ENCODE peak calls at places on chromosomes 1 and 21, in seven cellular contexts. W is endothelial cell of umbilical vein, B is brain microvascular endothelial cell, L is T-helper 2 cell, H is Right ventricle myocardium superior, C is fibroblast of mammary gland, R is lower lobe of right lung. T is an unnamed sample.

GRCh38 chr1:48688102-48688760 is 88.5 kb downstream of the BEND5 start:
- DNase-seq in W (no peak), B (no peak), L (no peak), H (no peak), C (peak; percentile 14), R (no peak), T (no peak)

GRCh38 chr1:22110016-22110415 is 32.9 kb downstream of the WNT4 start:
- DNase-seq in W (no peak), B (no peak), L (no peak), H (no peak), C (no peak), R (no peak), T (no peak)

GRCh38 chr1:116767782-116768382 is 13.7 kb downstream of the CD2 start:
- DNase-seq in W (no peak), B (no peak), L (no peak), H (no peak), C (peak; percentile 66), R (no peak), T (no peak)

GRCh38 chr1:162422662-162423375 is 10.9 kb upstream of the SH2D1B start:
- DNase-seq in W (no peak), B (no peak), L (no peak), H (no peak), C (no peak), R (no peak), T (no peak)

GRCh38 chr21:18499761-18500376 is 96.3 kb upstream of the TMPRSS15 start:
- DNase-seq in W (peak; percentile 35), B (peak; percentile 44), L (no peak), H (no peak), C (peak; percentile 48), R (no peak), T (no peak)

GRCh38 chr1:31745071-31745897 is 18.9 kb downstream of the ADGRB2 start:
- DNase-seq in W (peak; percentile 55), B (peak; percentile 63), L (no peak), H (peak; percentile 74), C (peak; percentile 54), R (no peak), T (peak; percentile 73)

GRCh38 chr1:25472494-25472893 is 41.8 kb downstream of the MACO1 start:
- DNase-seq in W (no peak), B (no peak), L (no peak), H (no peak), C (no peak), R (no peak), T (no peak)

GRCh38 chr1:150484431-150484830 is 2.8 kb upstream of the TARS2 start:
- DNase-seq in W (no peak), B (no peak), L (no peak), H (no peak), C (peak; percentile 63), R (no peak), T (no peak)

GRCh38 chr1:47388548-47389238 is 27.4 kb upstream of the FOXE3 start:
- DNase-seq in W (peak; percentile 68), B (peak; percentile 73), L (no peak), H (peak; percentile 58), C (peak; percentile 66), R (no peak), T (peak; percentile 45)

GRCh38 chr1:44293761-44294315 is 61.2 kb downstream of the ERI3 start:
- DNase-seq in W (no peak), B (no peak), L (no peak), H (peak; percentile 83), C (no peak), R (no peak), T (peak; percentile 89)

GRCh38 chr1:234538930-234539649 is 60.1 kb upstream of the TARBP1 start:
- DNase-seq in W (no peak), B (no peak), L (no peak), H (peak; percentile 75), C (no peak), R (no peak), T (peak; percentile 76)

GRCh38 chr21:29888437-29888836 is 51.4 kb downstream of the GRIK1 start:
- DNase-seq in W (no peak), B (no peak), L (no peak), H (no peak), C (peak; percentile 60), R (no peak), T (no peak)

GRCh38 chr1:41493117-41493536 is 8.6 kb upstream of the EDN2 start:
- DNase-seq in W (peak; percentile 25), B (peak; percentile 91), L (no peak), H (peak; percentile 38), C (peak; percentile 96), R (no peak), T (peak; percentile 34)

GRCh38 chr1:201624741-201625646 is 86.1 kb downstream of the NAV1 start:
- DNase-seq in W (peak; percentile 46), B (peak; percentile 92), L (no peak), H (no peak), C (peak; percentile 99), R (no peak), T (no peak)

GRCh38 chr1:30847358-30847972 is 61.1 kb downstream of the SDC3 start:
- DNase-seq in W (peak; percentile 81), B (peak; percentile 68), L (no peak), H (peak; percentile 86), C (peak; percentile 12), R (peak; percentile 80), T (peak; percentile 83)

GRCh38 chr21:44949161-44950015 is 9.6 kb downstream of the SLX9 start:
- DNase-seq in W (peak; percentile 54), B (peak; percentile 60), L (peak; percentile 74), H (peak; percentile 94), C (peak; percentile 71), R (peak; percentile 90), T (peak; percentile 96)

GRCh38 chr1:40981702-40982448 is 2.4 kb downstream of the CTPS1 start:
- DNase-seq in W (no peak), B (no peak), L (no peak), H (no peak), C (no peak), R (no peak), T (no peak)

GRCh38 chr21:17925000-17925610 is 105.9 kb upstream of the C21orf91 start:
- DNase-seq in W (peak; percentile 42), B (peak; percentile 47), L (no peak), H (no peak), C (peak; percentile 68), R (no peak), T (no peak)

GRCh38 chr21:43304206-43304605 is 122.7 kb downstream of the SIK1 start:
- DNase-seq in W (no peak), B (no peak), L (no peak), H (peak; percentile 7), C (no peak), R (no peak), T (no peak)

GRCh38 chr1:7247683-7248401 is 462.6 kb downstream of the CAMTA1 start:
- DNase-seq in W (peak; percentile 52), B (no peak), L (no peak), H (no peak), C (no peak), R (no peak), T (no peak)

GRCh38 chr1:232282541-232282940 is 347.4 kb downstream of the SIPA1L2 start:
- DNase-seq in W (no peak), B (no peak), L (no peak), H (no peak), C (no peak), R (no peak), T (no peak)

GRCh38 chr1:91582431-91582921 is 81.8 kb downstream of the CDC7 start:
- DNase-seq in W (peak; percentile 28), B (peak; percentile 93), L (no peak), H (no peak), C (peak; percentile 99), R (no peak), T (no peak)

GRCh38 chr1:73044241-73044640 is 761.9 kb upstream of the NEGR1 start:
- DNase-seq in W (no peak), B (no peak), L (no peak), H (peak; percentile 27), C (no peak), R (no peak), T (no peak)

GRCh38 chr1:200075938-200076546 is 48.5 kb downstream of the NR5A2 start:
- DNase-seq in W (peak; percentile 99), B (peak; percentile 61), L (no peak), H (no peak), C (peak; percentile 60), R (no peak), T (no peak)

GRCh38 chr1:204029016-204029415 is 43.9 kb upstream of the SOX13 start:
- DNase-seq in W (no peak), B (no peak), L (no peak), H (no peak), C (no peak), R (no peak), T (no peak)

GRCh38 chr1:226939439-226940028 is 560 bp upstream of the COQ8A start:
- DNase-seq in W (no peak), B (no peak), L (no peak), H (peak; percentile 81), C (no peak), R (peak; percentile 84), T (peak; percentile 83)

GRCh38 chr1:115430717-115431116 is 92.7 kb upstream of the NGF start:
- DNase-seq in W (peak; percentile 6), B (peak; percentile 97), L (no peak), H (no peak), C (peak; percentile 98), R (no peak), T (no peak)

GRCh38 chr21:17524635-17525034 is 11.8 kb downstream of the CXADR start:
- DNase-seq in W (no peak), B (no peak), L (no peak), H (no peak), C (no peak), R (no peak), T (no peak)

GRCh38 chr1:176877557-176877956 is 287.0 kb downstream of the ASTN1 start:
- DNase-seq in W (no peak), B (no peak), L (no peak), H (no peak), C (no peak), R (no peak), T (no peak)

GRCh38 chr1:201350361-201350725 is 27.1 kb downstream of the TNNT2 start:
- DNase-seq in W (no peak), B (no peak), L (no peak), H (no peak), C (no peak), R (peak; percentile 14), T (no peak)

GRCh38 chr1:226699166-226699565 is 39.9 kb downstream of the ITPKB start:
- DNase-seq in W (no peak), B (no peak), L (no peak), H (no peak), C (no peak), R (no peak), T (no peak)

GRCh38 chr1:194233069-194233468 is 1046.7 kb upstream of the B3GALT2 start:
- DNase-seq in W (peak; percentile 32), B (peak; percentile 5), L (no peak), H (no peak), C (no peak), R (no peak), T (no peak)

GRCh38 chr21:36835383-36835795 is 131.1 kb downstream of the HLCS start:
- DNase-seq in W (no peak), B (no peak), L (no peak), H (no peak), C (no peak), R (no peak), T (peak; percentile 62)

T was measured in left ventricle myocardium superior.